ENCODE peak calls at places on chromosome 1, in six cellular contexts. One of them, this sample, is unnamed.

GRCh38 chr1:204480515-204480914 is 14.1 kb downstream of the PIK3C2B start:
- DNase-seq in NT2/D1: no peak
- DNase-seq in effector CD4-positive, alpha-beta T cell: no peak
- DNase-seq in retinal pigment epithelial cell: no peak
- DNase-seq in HS-27A: no peak
- DNase-seq in cortex of kidney: no peak
- DNase-seq in this sample: no peak

GRCh38 chr1:66154394-66154793 is 361.7 kb downstream of the PDE4B start:
- DNase-seq in NT2/D1: no peak
- DNase-seq in effector CD4-positive, alpha-beta T cell: no peak
- DNase-seq in retinal pigment epithelial cell: no peak
- DNase-seq in HS-27A: no peak
- DNase-seq in cortex of kidney: no peak
- DNase-seq in this sample: no peak

GRCh38 chr1:229273507-229274232 is 2.8 kb downstream of the RAB4A start:
- DNase-seq in NT2/D1: no peak
- DNase-seq in effector CD4-positive, alpha-beta T cell: no peak
- DNase-seq in retinal pigment epithelial cell: no peak
- DNase-seq in HS-27A: no peak
- DNase-seq in cortex of kidney: no peak
- DNase-seq in this sample: no peak

GRCh38 chr1:86753700-86754099 is 49.3 kb downstream of the SH3GLB1 start:
- DNase-seq in NT2/D1: no peak
- DNase-seq in effector CD4-positive, alpha-beta T cell: no peak
- DNase-seq in retinal pigment epithelial cell: no peak
- DNase-seq in HS-27A: no peak
- DNase-seq in cortex of kidney: no peak
- DNase-seq in this sample: no peak

GRCh38 chr1:238027366-238027765 is 136.6 kb upstream of the ZP4 start:
- DNase-seq in NT2/D1: no peak
- DNase-seq in effector CD4-positive, alpha-beta T cell: no peak
- DNase-seq in retinal pigment epithelial cell: no peak
- DNase-seq in HS-27A: no peak
- DNase-seq in cortex of kidney: no peak
- DNase-seq in this sample: no peak

GRCh38 chr1:95068956-95069710 is 3.6 kb downstream of the ALG14 start:
- DNase-seq in NT2/D1: no peak
- DNase-seq in effector CD4-positive, alpha-beta T cell: no peak
- DNase-seq in retinal pigment epithelial cell: no peak
- DNase-seq in HS-27A: no peak
- DNase-seq in cortex of kidney: no peak
- DNase-seq in this sample: peak; percentile 51

GRCh38 chr1:235632538-235633219 is 16.9 kb downstream of the GNG4 start:
- DNase-seq in NT2/D1: no peak
- DNase-seq in effector CD4-positive, alpha-beta T cell: no peak
- DNase-seq in retinal pigment epithelial cell: peak; percentile 62
- DNase-seq in HS-27A: peak; percentile 19
- DNase-seq in cortex of kidney: no peak
- DNase-seq in this sample: peak; percentile 10

GRCh38 chr1:186139706-186140105 is 235.3 kb downstream of the TPR start:
- DNase-seq in NT2/D1: no peak
- DNase-seq in effector CD4-positive, alpha-beta T cell: no peak
- DNase-seq in retinal pigment epithelial cell: no peak
- DNase-seq in HS-27A: no peak
- DNase-seq in cortex of kidney: no peak
- DNase-seq in this sample: no peak

GRCh38 chr1:100622037-100622436 is 84.1 kb downstream of the GPR88 start:
- DNase-seq in NT2/D1: peak; percentile 3
- DNase-seq in effector CD4-positive, alpha-beta T cell: no peak
- DNase-seq in retinal pigment epithelial cell: peak; percentile 76
- DNase-seq in HS-27A: peak; percentile 95
- DNase-seq in cortex of kidney: no peak
- DNase-seq in this sample: peak; percentile 100

GRCh38 chr1:41350055-41350378 is 11.2 kb upstream of the FOXO6 start:
- DNase-seq in NT2/D1: no peak
- DNase-seq in effector CD4-positive, alpha-beta T cell: no peak
- DNase-seq in retinal pigment epithelial cell: no peak
- DNase-seq in HS-27A: no peak
- DNase-seq in cortex of kidney: no peak
- DNase-seq in this sample: no peak